ENCODE peak calls at places on chromosomes 11 and 22, in four cellular contexts. J, B, D and U are unnamed samples.

GRCh38 chr11:113549611-113550061 is 74.4 kb upstream of the DRD2 start:
- DNase-seq in J (no peak), D (peak), B (no peak), U (no peak)

GRCh38 chr22:42805998-42806481 is 51.0 kb downstream of the ARFGAP3 start:
- DNase-seq in B (no peak), D (no peak), J (no peak), U (no peak)

GRCh38 chr11:110991621-110992355 is 253.7 kb upstream of the POU2AF2 start:
- DNase-seq in B (no peak), D (peak), J (no peak), U (no peak)

GRCh38 chr11:17906436-17906835 is 106.4 kb downstream of the SERGEF start:
- DNase-seq in J (peak), B (peak), D (no peak), U (no peak)

GRCh38 chr11:132838621-132839020 is 693.7 kb downstream of the OPCML start:
- DNase-seq in D (peak), J (peak), B (no peak), U (no peak)

GRCh38 chr11:78223320-78223954 is 34.7 kb downstream of the USP35 start:
- DNase-seq in J (no peak), D (no peak), B (no peak), U (peak)

GRCh38 chr11:17352925-17353227 is 1.3 kb downstream of the NCR3LG1 start:
- DNase-seq in D (peak), J (peak), B (peak), U (peak)

GRCh38 chr22:36816635-36817428 is at the start of gene PVALB:
- DNase-seq in B (peak), D (no peak), J (peak), U (no peak)

GRCh38 chr11:128776088-128776433 is 82.2 kb downstream of the FLI1 start:
- DNase-seq in B (no peak), D (no peak), J (no peak), U (no peak)

GRCh38 chr11:130434521-130435223 is 6.3 kb upstream of the ADAMTS8 start:
- DNase-seq in B (peak), J (peak), D (peak), U (peak)

GRCh38 chr22:42939941-42940653 is 74.9 kb downstream of the PACSIN2 start:
- DNase-seq in D (peak), J (peak), B (peak), U (no peak)

GRCh38 chr11:94303884-94304459 is 408 bp upstream of the IZUMO1R start:
- DNase-seq in B (no peak), J (no peak), D (no peak), U (no peak)

GRCh38 chr11:6596237-6596877 is 7.1 kb downstream of the RRP8 start:
- DNase-seq in D (no peak), J (no peak), B (peak), U (no peak)

GRCh38 chr22:36327922-36328551 is 59.7 kb downstream of the MYH9 start:
- DNase-seq in J (peak), D (peak), B (no peak), U (no peak)

GRCh38 chr11:43567396-43567975 is 113.1 kb upstream of the HSD17B12 start:
- DNase-seq in J (peak), B (peak), D (peak), U (peak)

GRCh38 chr22:37165066-37165465 is 15.3 kb upstream of the IL2RB start:
- DNase-seq in B (no peak), J (no peak), D (no peak), U (no peak)

GRCh38 chr11:45847908-45848316 is 637 bp downstream of the CRY2 start:
- DNase-seq in B (peak), J (peak), D (peak), U (peak)

GRCh38 chr11:120710354-120711187 is 199.0 kb downstream of the GRIK4 start:
- DNase-seq in D (peak), B (peak), J (peak), U (no peak)

GRCh38 chr11:92141159-92141558 is 83.5 kb upstream of the FAT3 start:
- DNase-seq in D (no peak), B (no peak), J (no peak), U (no peak)

GRCh38 chr22:37290737-37291136 is 8.4 kb downstream of the CYTH4 start:
- DNase-seq in J (no peak), D (peak), B (no peak), U (no peak)

GRCh38 chr11:72573380-72573949 is 100.8 kb downstream of the PDE2A start:
- DNase-seq in J (peak), D (peak), B (peak), U (peak)

GRCh38 chr22:31313366-31314147 is 21.3 kb upstream of the PIK3IP1 start:
- DNase-seq in B (peak), J (peak), D (peak), U (peak)

GRCh38 chr11:72326151-72326842 is 82.3 kb upstream of the PHOX2A start:
- DNase-seq in J (no peak), B (no peak), D (peak), U (no peak)

GRCh38 chr11:970319-970871 is 44.7 kb downstream of the AP2A2 start:
- DNase-seq in B (no peak), D (no peak), J (no peak), U (no peak)

GRCh38 chr11:15213471-15214231 is 98.9 kb downstream of the INSC start:
- DNase-seq in J (peak), D (no peak), B (no peak), U (no peak)

GRCh38 chr11:45250035-45250693 is 36.0 kb downstream of the SYT13 start:
- DNase-seq in D (no peak), B (no peak), J (no peak), U (no peak)

GRCh38 chr22:27050771-27051170 is 393.4 kb downstream of the MIAT start:
- DNase-seq in D (no peak), J (no peak), B (no peak), U (no peak)

DNA sequence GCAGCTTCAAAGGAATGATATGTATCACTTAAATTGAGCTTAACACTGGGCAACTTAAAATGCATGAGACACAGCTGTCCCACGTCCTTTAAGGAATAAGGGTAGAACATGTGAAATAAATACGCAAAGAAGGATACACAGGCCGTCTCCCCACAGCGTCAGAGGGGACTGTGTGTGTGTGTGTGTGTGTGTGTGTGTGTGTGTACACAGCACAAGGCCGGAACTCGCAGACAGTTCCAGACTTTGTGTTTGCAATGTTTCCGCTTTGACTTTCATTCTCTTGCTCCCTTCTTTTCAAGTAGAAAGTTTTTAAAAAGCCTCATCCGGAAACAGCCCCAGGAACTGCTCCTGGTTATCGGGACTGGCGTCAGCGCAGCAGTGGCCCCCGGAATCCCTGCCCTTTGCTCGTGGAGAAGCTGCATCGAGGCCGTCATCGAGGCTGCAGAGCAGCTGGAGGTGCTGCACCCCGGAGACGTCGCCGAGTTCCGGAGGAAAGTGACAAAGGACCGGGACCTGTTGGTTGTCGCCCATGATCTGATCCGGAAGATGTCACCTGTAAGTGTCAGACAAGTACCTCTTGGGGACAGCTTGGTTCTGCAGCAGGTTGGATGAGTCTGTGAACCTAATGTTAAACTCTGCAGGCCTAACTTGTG is 13.3 kb downstream of the FAM118A start:
- DNase-seq in D (no peak), J (no peak), B (no peak), U (no peak)
- TF ChIP-seq CTCF in D (no peak), J (no peak), B (no peak), U (no peak)

DNA sequence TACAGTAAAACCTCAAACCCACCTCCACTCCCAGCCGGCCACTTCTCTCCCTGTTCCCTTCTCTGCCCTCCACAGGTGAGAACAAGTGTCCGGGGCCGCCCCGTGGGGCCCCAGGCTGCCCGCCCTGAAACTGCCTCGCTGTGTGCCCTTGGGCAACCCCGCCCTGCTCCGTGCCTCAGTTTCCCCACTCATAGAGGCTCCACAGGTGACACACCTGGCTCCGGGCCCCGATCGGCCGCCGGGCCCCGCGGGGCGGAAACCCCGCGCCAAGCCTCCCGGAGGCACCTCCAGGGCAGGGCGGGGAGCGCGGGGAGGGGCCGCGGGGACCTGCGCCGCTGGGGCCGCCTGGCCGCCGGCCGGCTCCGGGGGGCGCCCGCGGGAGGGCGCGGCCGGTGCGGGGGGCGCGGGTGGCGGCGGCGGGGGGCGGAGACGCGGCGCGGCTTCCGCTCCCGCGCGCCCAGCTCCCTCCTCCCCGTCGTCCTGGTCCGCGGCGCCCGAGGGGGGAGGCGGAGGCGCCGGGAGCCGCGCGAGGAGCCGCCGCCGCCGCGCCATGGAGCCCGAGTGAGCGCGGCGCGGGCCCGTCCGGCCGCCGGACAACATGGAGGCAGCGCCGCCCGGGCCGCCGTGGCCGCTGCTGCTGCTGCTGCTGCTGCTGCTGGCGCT is at the start of gene LRP5:
- DNase-seq in B (peak), J (peak), D (no peak), U (peak)
- TF ChIP-seq CTCF in B (no peak), J (no peak), D (no peak), U (peak)

GRCh38 chr11:134409552-134410429 is 2.3 kb downstream of the B3GAT1 start:
- DNase-seq in J (no peak), B (no peak), D (no peak), U (no peak)
- TF ChIP-seq CTCF in J (no peak), B (no peak), D (no peak), U (no peak)

GRCh38 chr22:45720875-45721378 is 49.3 kb downstream of the ATXN10 start:
- DNase-seq in J (no peak), B (no peak), D (no peak), U (no peak)

GRCh38 chr22:45718391-45718790 is 46.8 kb downstream of the ATXN10 start:
- DNase-seq in B (no peak), J (no peak), D (no peak), U (no peak)

GRCh38 chr22:45722006-45722405 is 50.4 kb downstream of the ATXN10 start:
- DNase-seq in J (no peak), D (no peak), B (no peak), U (no peak)

GRCh38 chr22:45717787-45718186 is 46.2 kb downstream of the ATXN10 start:
- DNase-seq in J (no peak), B (no peak), D (peak), U (no peak)
- TF ChIP-seq CTCF in J (no peak), B (no peak), D (no peak), U (no peak)

GRCh38 chr11:41498726-41499125 is 39.3 kb upstream of the LRRC4C start:
- DNase-seq in D (no peak), J (peak), B (no peak), U (no peak)
- TF ChIP-seq CTCF in D (peak), J (peak), B (peak), U (no peak)

GRCh38 chr11:12961615-12962014 is 47.5 kb upstream of the RASSF10 start:
- DNase-seq in D (peak), B (no peak), J (no peak), U (no peak)
- TF ChIP-seq CTCF in D (peak), B (no peak), J (peak), U (no peak)

GRCh38 chr11:107009190-107009589 is 9.1 kb downstream of the GUCY1A2 start:
- DNase-seq in B (no peak), D (no peak), J (no peak), U (no peak)
- TF ChIP-seq CTCF in B (peak), D (no peak), J (no peak), U (no peak)